ENCODE peak calls at places on chromosome 6, in eight cellular contexts. One of them, this sample, is unnamed.

GRCh38 chr6:52389626-52390360 is 27.8 kb downstream of the PAQR8 start:
- DNase-seq in amniotic stem cell: no peak
- DNase-seq in left colon: peak; percentile 81
- DNase-seq in lung microvascular endothelial cell: peak; percentile 88
- DNase-seq in MM.1S: peak; percentile 49
- DNase-seq in fibroblast of mammary gland: peak; percentile 42
- DNase-seq in fibroblast of pulmonary artery: peak; percentile 44
- DNase-seq in substantia nigra: peak; percentile 17
- DNase-seq in this sample: no peak

GRCh38 chr6:128725271-128726233 is 157.4 kb upstream of the LAMA2 start:
- DNase-seq in amniotic stem cell: no peak
- DNase-seq in left colon: peak; percentile 18
- DNase-seq in lung microvascular endothelial cell: peak; percentile 60
- DNase-seq in MM.1S: no peak
- DNase-seq in fibroblast of mammary gland: peak; percentile 62
- DNase-seq in fibroblast of pulmonary artery: peak; percentile 74
- DNase-seq in substantia nigra: peak; percentile 1
- DNase-seq in this sample: no peak

GRCh38 chr6:22754111-22754510 is 184.7 kb downstream of the HDGFL1 start:
- DNase-seq in amniotic stem cell: no peak
- DNase-seq in left colon: no peak
- DNase-seq in lung microvascular endothelial cell: no peak
- DNase-seq in MM.1S: no peak
- DNase-seq in fibroblast of mammary gland: peak; percentile 43
- DNase-seq in fibroblast of pulmonary artery: peak; percentile 12
- DNase-seq in substantia nigra: no peak
- DNase-seq in this sample: no peak

GRCh38 chr6:111657146-111657545 is 51.5 kb upstream of the TRAF3IP2 start:
- DNase-seq in amniotic stem cell: no peak
- DNase-seq in left colon: no peak
- DNase-seq in lung microvascular endothelial cell: peak; percentile 79
- DNase-seq in MM.1S: no peak
- DNase-seq in fibroblast of mammary gland: peak; percentile 88
- DNase-seq in fibroblast of pulmonary artery: peak; percentile 77
- DNase-seq in substantia nigra: no peak
- DNase-seq in this sample: no peak

GRCh38 chr6:5590187-5590586 is 328.9 kb downstream of the FARS2 start:
- DNase-seq in amniotic stem cell: no peak
- DNase-seq in left colon: no peak
- DNase-seq in lung microvascular endothelial cell: no peak
- DNase-seq in MM.1S: no peak
- DNase-seq in fibroblast of mammary gland: no peak
- DNase-seq in fibroblast of pulmonary artery: no peak
- DNase-seq in substantia nigra: no peak
- DNase-seq in this sample: no peak

GRCh38 chr6:161066511-161066910 is 74.9 kb downstream of the MAP3K4 start:
- DNase-seq in amniotic stem cell: no peak
- DNase-seq in left colon: no peak
- DNase-seq in lung microvascular endothelial cell: peak; percentile 21
- DNase-seq in MM.1S: no peak
- DNase-seq in fibroblast of mammary gland: peak; percentile 29
- DNase-seq in fibroblast of pulmonary artery: no peak
- DNase-seq in substantia nigra: no peak
- DNase-seq in this sample: no peak

GRCh38 chr6:95978230-95978629 is 37.5 kb upstream of the FUT9 start:
- DNase-seq in amniotic stem cell: no peak
- DNase-seq in left colon: no peak
- DNase-seq in lung microvascular endothelial cell: no peak
- DNase-seq in MM.1S: no peak
- DNase-seq in fibroblast of mammary gland: no peak
- DNase-seq in fibroblast of pulmonary artery: no peak
- DNase-seq in substantia nigra: no peak
- DNase-seq in this sample: no peak

GRCh38 chr6:116090251-116090650 is 10.4 kb upstream of the NT5DC1 start:
- DNase-seq in amniotic stem cell: no peak
- DNase-seq in left colon: no peak
- DNase-seq in lung microvascular endothelial cell: no peak
- DNase-seq in MM.1S: no peak
- DNase-seq in fibroblast of mammary gland: no peak
- DNase-seq in fibroblast of pulmonary artery: no peak
- DNase-seq in substantia nigra: no peak
- DNase-seq in this sample: no peak

GRCh38 chr6:38270367-38270766 is 369.4 kb downstream of the BTBD9 start:
- DNase-seq in amniotic stem cell: no peak
- DNase-seq in left colon: no peak
- DNase-seq in lung microvascular endothelial cell: no peak
- DNase-seq in MM.1S: no peak
- DNase-seq in fibroblast of mammary gland: peak; percentile 71
- DNase-seq in fibroblast of pulmonary artery: no peak
- DNase-seq in substantia nigra: no peak
- DNase-seq in this sample: no peak

GRCh38 chr6:126797981-126798380 is 320.5 kb upstream of the RSPO3 start:
- DNase-seq in amniotic stem cell: no peak
- DNase-seq in left colon: no peak
- DNase-seq in lung microvascular endothelial cell: no peak
- DNase-seq in MM.1S: no peak
- DNase-seq in fibroblast of mammary gland: peak; percentile 55
- DNase-seq in fibroblast of pulmonary artery: peak; percentile 13
- DNase-seq in substantia nigra: no peak
- DNase-seq in this sample: no peak

GRCh38 chr6:48177786-48178185 is 66.8 kb upstream of the PTCHD4 start:
- DNase-seq in amniotic stem cell: no peak
- DNase-seq in left colon: no peak
- DNase-seq in lung microvascular endothelial cell: no peak
- DNase-seq in MM.1S: no peak
- DNase-seq in fibroblast of mammary gland: peak; percentile 80
- DNase-seq in fibroblast of pulmonary artery: no peak
- DNase-seq in substantia nigra: no peak
- DNase-seq in this sample: no peak

GRCh38 chr6:85449818-85450577 is at the start of gene NT5E:
- DNase-seq in amniotic stem cell: peak; percentile 62
- DNase-seq in left colon: peak; percentile 81
- DNase-seq in lung microvascular endothelial cell: peak; percentile 71
- DNase-seq in MM.1S: peak; percentile 86
- DNase-seq in fibroblast of mammary gland: peak; percentile 75
- DNase-seq in fibroblast of pulmonary artery: peak; percentile 76
- DNase-seq in substantia nigra: peak; percentile 74
- DNase-seq in this sample: peak; percentile 55

GRCh38 chr6:158068893-158069799 is 87.5 kb downstream of the SYNJ2 start:
- DNase-seq in amniotic stem cell: peak; percentile 11
- DNase-seq in left colon: peak; percentile 77
- DNase-seq in lung microvascular endothelial cell: peak; percentile 90
- DNase-seq in MM.1S: no peak
- DNase-seq in fibroblast of mammary gland: peak; percentile 61
- DNase-seq in fibroblast of pulmonary artery: peak; percentile 65
- DNase-seq in substantia nigra: no peak
- DNase-seq in this sample: no peak

GRCh38 chr6:117007659-117008058 is 130.6 kb downstream of the RFX6 start:
- DNase-seq in amniotic stem cell: no peak
- DNase-seq in left colon: no peak
- DNase-seq in lung microvascular endothelial cell: no peak
- DNase-seq in MM.1S: no peak
- DNase-seq in fibroblast of mammary gland: no peak
- DNase-seq in fibroblast of pulmonary artery: no peak
- DNase-seq in substantia nigra: no peak
- DNase-seq in this sample: no peak